ENCODE peak calls at places on chromosome 16, in four cellular contexts. P, B, U and W are unnamed samples.

GRCh38 chr16:54936979-54937672 is 6.5 kb downstream of the IRX5 start:
- DNase-seq in B (peak; percentile 59), U (no peak), P (no peak), W (no peak)

GRCh38 chr16:63719926-63720325 is 1401.9 kb downstream of the CDH11 start:
- DNase-seq in P (no peak), U (no peak), B (no peak), W (no peak)

GRCh38 chr16:84421081-84421937 is 53.0 kb downstream of the ATP2C2 start:
- DNase-seq in P (no peak), U (no peak), B (no peak), W (no peak)

GRCh38 chr16:84699147-84699711 is 571 bp upstream of the USP10 start:
- DNase-seq in U (peak; percentile 25), P (no peak), B (peak; percentile 37), W (no peak)

GRCh38 chr16:55495616-55496289 is 13.1 kb upstream of the LPCAT2 start:
- DNase-seq in P (peak; percentile 56), B (no peak), U (no peak), W (no peak)

GRCh38 chr16:53829186-53829747 is 125.3 kb downstream of the FTO start:
- DNase-seq in U (no peak), P (no peak), B (no peak), W (no peak)

GRCh38 chr16:52254753-52255152 is 292.2 kb downstream of the TOX3 start:
- DNase-seq in U (no peak), P (no peak), B (no peak), W (no peak)

GRCh38 chr16:12801511-12802042 is 2.1 kb downstream of the CPPED1 start:
- DNase-seq in P (no peak), B (peak; percentile 78), U (no peak), W (peak; percentile 58)

GRCh38 chr16:54447606-54448440 is 161.2 kb upstream of the IRX3 start:
- DNase-seq in B (no peak), P (no peak), U (no peak), W (no peak)

GRCh38 chr16:81708459-81709368 is 70.4 kb upstream of the PLCG2 start:
- DNase-seq in U (no peak), P (no peak), B (no peak), W (no peak)

DNA sequence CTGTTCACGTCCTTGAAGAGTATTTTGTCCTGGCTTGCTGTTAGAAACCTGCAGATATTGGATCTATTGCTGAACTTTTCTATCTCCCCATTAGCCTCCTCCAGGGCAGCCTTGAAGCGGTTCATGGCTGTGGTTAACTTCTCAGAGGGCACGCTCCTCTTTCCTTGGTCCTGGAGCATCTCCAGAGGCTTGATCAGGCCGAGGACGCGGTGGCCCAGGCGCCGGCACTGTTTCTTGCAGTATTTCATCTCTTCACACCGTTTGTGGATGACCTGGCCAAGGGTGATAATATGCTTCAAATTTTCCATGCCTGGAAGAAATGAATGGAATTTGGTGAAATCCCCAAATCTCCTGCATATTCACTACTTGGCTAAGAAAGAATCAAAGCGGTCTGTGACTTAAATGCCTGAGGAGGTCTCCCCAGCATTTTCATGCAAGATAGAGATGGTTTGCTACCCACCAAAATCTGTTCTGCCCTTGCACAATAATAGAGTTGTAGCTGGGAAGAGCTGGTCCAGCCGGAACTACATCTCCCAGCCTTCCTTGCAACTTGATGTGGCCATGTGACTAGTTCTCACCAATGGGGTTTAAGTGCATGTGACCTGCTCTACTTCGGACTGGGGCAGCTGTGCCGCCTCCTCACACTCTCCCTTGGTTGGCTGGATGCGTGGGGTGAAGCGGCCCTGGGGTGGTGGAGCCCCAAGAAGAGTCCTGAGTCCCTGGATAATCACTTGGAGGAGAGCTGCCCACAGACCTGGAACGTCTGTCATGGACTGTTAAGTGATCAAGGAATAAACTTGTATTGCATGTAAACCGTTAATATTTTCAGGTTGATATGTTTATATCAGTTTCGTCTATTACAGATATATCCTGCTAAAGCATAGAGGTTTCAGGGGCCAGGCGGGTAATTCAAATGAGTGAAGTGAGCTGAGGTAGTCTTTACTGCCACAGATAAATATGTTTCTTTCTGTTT is 4.9 kb downstream of the MLKL start:
- DNase-seq in U (peak; percentile 57), B (peak; percentile 96), P (peak; percentile 87), W (peak; percentile 89)
- H3K4me3 ChIP-seq in U (peak overlapping the region; percentile 28), B (peak overlapping the region; percentile 38), P (peak overlapping the region; percentile 34), W (no peak overlapping the region)

DNA sequence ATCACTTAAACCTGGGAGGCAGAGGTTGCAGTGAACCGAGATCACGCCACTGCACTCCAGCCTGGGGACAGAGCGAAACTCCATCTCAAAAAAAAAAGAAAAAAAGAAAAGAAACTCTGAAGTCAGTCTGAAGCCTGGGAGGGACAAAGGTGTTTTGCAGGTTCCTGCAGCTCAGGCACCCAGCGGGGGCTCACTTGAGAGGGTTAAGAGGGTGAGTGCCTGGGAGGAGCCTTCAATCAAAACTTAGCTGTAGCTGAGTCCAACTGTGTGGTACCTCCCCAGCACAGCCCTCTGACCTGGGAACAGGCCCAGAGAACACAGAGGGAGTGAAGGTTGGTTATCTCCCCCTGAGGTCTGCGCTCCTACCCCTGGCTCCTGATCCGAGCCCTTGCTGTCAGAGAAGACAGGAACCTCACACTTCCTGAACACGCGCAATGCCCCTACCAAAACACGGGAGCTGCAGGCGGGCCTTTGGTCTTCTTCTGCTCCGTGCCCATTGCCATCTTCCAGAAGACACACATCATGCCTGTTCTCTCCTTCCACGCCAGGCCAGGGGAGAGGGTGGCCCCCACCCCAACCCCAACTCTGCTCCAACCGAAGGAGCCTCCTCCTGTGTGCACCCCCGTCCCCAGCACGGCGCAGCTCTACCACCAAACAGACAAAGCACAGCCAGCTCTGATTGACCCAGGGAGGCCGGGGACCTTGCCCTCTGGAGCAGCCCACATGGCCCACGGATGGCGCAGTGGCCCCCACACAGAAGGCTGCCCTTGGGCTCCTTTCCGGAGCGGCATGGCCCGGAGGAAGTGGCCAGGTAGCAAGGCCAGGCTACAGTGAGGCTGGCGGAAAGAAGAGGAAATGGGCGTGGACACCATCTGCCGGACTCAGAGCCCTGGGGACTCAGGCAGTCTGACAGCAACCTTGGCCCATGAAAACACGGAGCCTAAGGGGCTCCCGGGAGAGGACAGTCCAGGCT is 20.2 kb upstream of the ZC3H18 start:
- DNase-seq in P (no peak), U (no peak), B (peak; percentile 65), W (no peak)
- TF ChIP-seq CTCF in P (no peak), U (no peak), B (no peak), W (no peak)

GRCh38 chr16:58127634-58128033 is 1.5 kb downstream of the CFAP20 start:
- DNase-seq in U (no peak), P (no peak), B (no peak), W (no peak)

GRCh38 chr16:58128181-58128631 is 975 bp downstream of the CFAP20 start:
- DNase-seq in U (no peak), P (no peak), B (no peak), W (no peak)

GRCh38 chr16:58125781-58126335 is 3.3 kb downstream of the CFAP20 start:
- DNase-seq in U (no peak), B (no peak), P (no peak), W (no peak)

GRCh38 chr16:58126451-58126968 is 2.7 kb downstream of the CFAP20 start:
- DNase-seq in P (no peak), U (no peak), B (no peak), W (no peak)

GRCh38 chr16:58127033-58127556 is 2.1 kb downstream of the CFAP20 start:
- DNase-seq in U (no peak), P (no peak), B (peak; percentile 63), W (no peak)
- H3K4me3 ChIP-seq in U (peak overlapping the region; percentile 44), P (peak overlapping the region; percentile 9), B (no peak overlapping the region), W (peak overlapping the region; percentile 8)

GRCh38 chr16:57667526-57668258 is 414 bp upstream of the ADGRG3 start:
- DNase-seq in P (no peak), U (peak; percentile 33), B (no peak), W (no peak)
- TF ChIP-seq CTCF in P (no peak), U (no peak), B (no peak), W (peak; percentile 30)

GRCh38 chr16:31010539-31010938 is at the start of gene STX1B:
- DNase-seq in B (peak; percentile 48), U (peak; percentile 58), P (peak; percentile 43), W (no peak)

GRCh38 chr16:31008154-31008950 is 2.1 kb downstream of the STX1B start:
- DNase-seq in U (no peak), B (no peak), P (no peak), W (no peak)

GRCh38 chr16:31009120-31009519 is 1.3 kb downstream of the STX1B start:
- DNase-seq in U (no peak), B (no peak), P (no peak), W (no peak)

GRCh38 chr16:31010943-31011342 is 505 bp upstream of the STX1B start:
- DNase-seq in B (no peak), U (no peak), P (no peak), W (no peak)

GRCh38 chr16:31009894-31010293 is 544 bp downstream of the STX1B start:
- DNase-seq in P (no peak), U (no peak), B (no peak), W (no peak)
- H3K4me3 ChIP-seq in P (no peak overlapping the region), U (no peak overlapping the region), B (no peak overlapping the region), W (no peak overlapping the region)

GRCh38 chr16:27171584-27171983 is 31.7 kb upstream of the KDM8 start:
- DNase-seq in P (no peak), U (no peak), B (no peak), W (no peak)

GRCh38 chr16:27174798-27175197 is 28.5 kb upstream of the KDM8 start:
- DNase-seq in B (no peak), P (no peak), U (no peak), W (no peak)

GRCh38 chr16:27174007-27174406 is 29.3 kb upstream of the KDM8 start:
- DNase-seq in B (no peak), P (no peak), U (peak; percentile 60), W (no peak)

GRCh38 chr16:27168790-27169189 is 34.5 kb upstream of the KDM8 start:
- DNase-seq in U (no peak), B (no peak), P (no peak), W (no peak)

DNA sequence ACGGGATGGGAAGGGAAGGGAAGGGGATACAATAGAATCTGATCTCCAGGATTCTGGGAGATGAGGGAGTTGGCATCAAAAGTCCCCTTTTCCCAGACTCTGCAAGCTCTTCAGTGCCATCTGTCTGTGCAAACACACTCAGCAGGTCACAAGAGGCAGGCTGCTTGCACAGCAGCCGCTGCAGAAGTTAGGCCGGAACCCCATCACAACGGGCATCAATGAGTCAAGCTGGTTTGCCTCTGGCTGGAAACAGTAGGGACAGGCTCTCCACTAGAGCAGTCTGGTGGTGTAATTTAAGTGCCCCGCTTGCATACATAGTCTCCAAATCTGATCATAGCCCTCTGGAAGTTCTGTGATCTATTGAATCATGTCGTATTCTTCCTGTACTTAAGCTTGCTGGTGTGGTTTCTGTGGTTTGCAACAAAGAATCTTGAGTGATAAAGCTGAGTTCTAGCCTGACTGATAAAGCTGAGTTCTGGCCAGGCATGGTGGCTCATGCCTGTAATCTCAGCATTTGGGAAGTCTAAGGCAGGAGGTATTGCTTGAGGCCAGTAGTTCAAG is 33.7 kb upstream of the KDM8 start:
- DNase-seq in B (no peak), P (no peak), U (peak; percentile 78), W (no peak)
- TF ChIP-seq CTCF in B (no peak), P (no peak), U (no peak), W (peak; percentile 22)